ENCODE peak calls at places on chromosomes 11 and 22, in six cellular contexts. C is K562, M is HepG2, O is H1, Z is HCT116, X is GM12878. P is an unnamed sample. For H3K4me1, the result is how much of the 10 kb centered on the place peaks cover.

GRCh38 chr11:79209540-79210266 is 231.1 kb downstream of the TENM4 start:
- DNase-seq in C (no peak), Z (no peak), O (no peak), X (no peak), M (no peak), P (no peak)

GRCh38 chr22:47997052-47997568 is 1234.7 kb downstream of the TBC1D22A start:
- DNase-seq in M (no peak), O (no peak), Z (no peak), C (no peak), X (no peak), P (no peak)

GRCh38 chr11:86969258-86969657 is 14.1 kb upstream of the FZD4 start:
- DNase-seq in O (no peak), M (peak), C (no peak), Z (no peak), X (no peak), P (no peak)

GRCh38 chr11:13008625-13009475 is at the start of gene RASSF10:
- DNase-seq in X (no peak), M (no peak), Z (no peak), O (peak), C (no peak), P (peak)

GRCh38 chr11:62664405-62665074 is 470 bp downstream of the C11orf98 start:
- DNase-seq in O (no peak), M (peak), Z (no peak), X (no peak), C (peak), P (no peak)

GRCh38 chr22:47213571-47214230 is 451.3 kb downstream of the TBC1D22A start:
- DNase-seq in M (peak), C (peak), O (no peak), Z (peak), X (no peak), P (peak)

GRCh38 chr11:8059030-8059429 is 22.0 kb upstream of the TUB start:
- DNase-seq in X (no peak), Z (no peak), C (no peak), M (no peak), O (no peak), P (no peak)

GRCh38 chr11:39817248-39817647 is 1642.2 kb downstream of the LRRC4C start:
- DNase-seq in O (no peak), X (no peak), M (no peak), Z (no peak), C (no peak), P (no peak)

GRCh38 chr11:111772535-111772934 is 6.3 kb upstream of the PPP2R1B start:
- DNase-seq in M (no peak), C (no peak), Z (no peak), O (no peak), X (no peak), P (no peak)

GRCh38 chr22:24068717-24069116 is 57.6 kb downstream of the CABIN1 start:
- DNase-seq in C (no peak), O (no peak), Z (no peak), X (no peak), M (no peak), P (no peak)

GRCh38 chr11:109708184-109708583 is 286.2 kb downstream of the C11orf87 start:
- DNase-seq in O (no peak), X (no peak), Z (no peak), C (no peak), M (no peak), P (no peak)

GRCh38 chr22:47172771-47173534 is 410.5 kb downstream of the TBC1D22A start:
- DNase-seq in C (no peak), X (no peak), O (no peak), Z (no peak), M (no peak), P (no peak)

GRCh38 chr11:75339685-75340409 is 11.6 kb downstream of the ARRB1 start:
- DNase-seq in X (peak), M (no peak), Z (no peak), C (no peak), O (no peak), P (no peak)

GRCh38 chr11:32881286-32881685 is 11.3 kb upstream of the QSER1 start:
- DNase-seq in Z (no peak), O (no peak), M (no peak), C (no peak), X (no peak), P (no peak)

GRCh38 chr11:10354389-10354788 is 49.5 kb downstream of the ADM start:
- DNase-seq in X (no peak), M (no peak), C (no peak), Z (no peak), O (no peak), P (no peak)

GRCh38 chr22:37601540-37602442 is 6.8 kb upstream of the GGA1 start:
- DNase-seq in Z (peak), M (peak), X (peak), O (peak), C (peak), P (peak)

GRCh38 chr22:40627612-40628011 is 8.9 kb downstream of the MRTFA start:
- DNase-seq in X (no peak), M (no peak), C (no peak), Z (no peak), O (no peak), P (no peak)

GRCh38 chr11:23903044-23903704 is 593.7 kb upstream of the LUZP2 start:
- DNase-seq in M (peak), X (no peak), O (no peak), Z (no peak), C (no peak), P (no peak)

GRCh38 chr11:27720277-27720830 is 20.1 kb upstream of the BDNF start:
- DNase-seq in M (no peak), Z (no peak), C (peak), X (no peak), O (no peak), P (no peak)

GRCh38 chr22:20610243-20610686 is 102.9 kb downstream of the MED15 start:
- DNase-seq in C (no peak), O (no peak), M (no peak), X (no peak), Z (no peak), P (no peak)

GRCh38 chr11:1534682-1535081 is 37.4 kb downstream of the DUSP8 start:
- DNase-seq in M (no peak), Z (no peak), O (no peak), X (no peak), C (no peak), P (no peak)

GRCh38 chr11:69817265-69818236 is 1.7 kb downstream of the FGF3 start:
- DNase-seq in O (no peak), Z (no peak), X (no peak), M (no peak), C (no peak), P (no peak)

GRCh38 chr22:35863432-35863831 is 145.8 kb downstream of the APOL5 start:
- DNase-seq in M (no peak), O (no peak), Z (no peak), X (no peak), C (no peak), P (no peak)

GRCh38 chr11:27642954-27643353 is 57.3 kb downstream of the BDNF start:
- DNase-seq in M (no peak), C (no peak), O (no peak), Z (no peak), X (no peak), P (no peak)

GRCh38 chr11:14320020-14320419 is 39.0 kb downstream of the RRAS2 start:
- DNase-seq in X (peak), M (no peak), O (no peak), C (no peak), Z (no peak), P (no peak)

GRCh38 chr11:92728628-92729027 is 240.8 kb upstream of the MTNR1B start:
- DNase-seq in M (no peak), Z (no peak), C (no peak), O (no peak), X (no peak), P (no peak)

GRCh38 chr11:62445314-62445740 is 26.5 kb downstream of the SCGB1A1 start:
- DNase-seq in X (no peak), Z (no peak), C (no peak), O (no peak), M (no peak), P (no peak)

GRCh38 chr11:2531277-2531986 is 86.6 kb downstream of the KCNQ1 start:
- DNase-seq in X (no peak), Z (peak), O (peak), M (peak), C (peak), P (peak)

GRCh38 chr11:11798586-11799438 is 43.0 kb upstream of the USP47 start:
- DNase-seq in O (no peak), M (peak), C (peak), Z (peak), X (no peak), P (peak)

GRCh38 chr11:73210916-73211667 is 7.0 kb upstream of the P2RY2 start:
- DNase-seq in C (no peak), M (no peak), Z (no peak), X (no peak), O (no peak), P (no peak)

GRCh38 chr11:66846671-66847091 is 3.4 kb downstream of the RCE1 start:
- DNase-seq in M (no peak), O (no peak), X (no peak), Z (no peak), C (no peak), P (no peak)

GRCh38 chr11:120431633-120432032 is 79.9 kb upstream of the GRIK4 start:
- DNase-seq in O (no peak), M (peak), C (peak), Z (peak), X (no peak), P (no peak)

GRCh38 chr22:23800297-23801237 is 13.8 kb downstream of the SMARCB1 start:
- DNase-seq in O (no peak), X (peak), C (no peak), M (no peak), Z (no peak), P (no peak)

GRCh38 chr11:124749920-124750319 is 2.1 kb downstream of the VSIG2 start:
- DNase-seq in Z (no peak), M (no peak), O (no peak), C (no peak), X (no peak), P (no peak)

GRCh38 chr11:30585067-30585891 is 874 bp downstream of the MPPED2 start:
- DNase-seq in X (no peak), O (no peak), C (no peak), Z (no peak), M (no peak), P (peak)

GRCh38 chr22:19174106-19175025 is 4.2 kb downstream of the SLC25A1 start:
- DNase-seq in Z (no peak), M (peak), X (peak), C (peak), O (peak), P (no peak)

GRCh38 chr11:68041617-68042218 is 2.9 kb downstream of the TCIRG1 start:
- DNase-seq in X (no peak), M (no peak), C (no peak), O (no peak), Z (no peak), P (no peak)
- H3K4me1 ChIP-seq in X (under half), M (under half), C (half or more), O (under half), Z (under half), P (under half)

GRCh38 chr22:27990879-27991278 is 71.8 kb upstream of the PITPNB start:
- DNase-seq in M (peak), C (peak), Z (peak), X (no peak), O (peak), P (peak)
- TF ChIP-seq ZNF274 in M (no peak), C (no peak), Z (no peak), X (no peak), O (no peak), P (no peak)

DNA sequence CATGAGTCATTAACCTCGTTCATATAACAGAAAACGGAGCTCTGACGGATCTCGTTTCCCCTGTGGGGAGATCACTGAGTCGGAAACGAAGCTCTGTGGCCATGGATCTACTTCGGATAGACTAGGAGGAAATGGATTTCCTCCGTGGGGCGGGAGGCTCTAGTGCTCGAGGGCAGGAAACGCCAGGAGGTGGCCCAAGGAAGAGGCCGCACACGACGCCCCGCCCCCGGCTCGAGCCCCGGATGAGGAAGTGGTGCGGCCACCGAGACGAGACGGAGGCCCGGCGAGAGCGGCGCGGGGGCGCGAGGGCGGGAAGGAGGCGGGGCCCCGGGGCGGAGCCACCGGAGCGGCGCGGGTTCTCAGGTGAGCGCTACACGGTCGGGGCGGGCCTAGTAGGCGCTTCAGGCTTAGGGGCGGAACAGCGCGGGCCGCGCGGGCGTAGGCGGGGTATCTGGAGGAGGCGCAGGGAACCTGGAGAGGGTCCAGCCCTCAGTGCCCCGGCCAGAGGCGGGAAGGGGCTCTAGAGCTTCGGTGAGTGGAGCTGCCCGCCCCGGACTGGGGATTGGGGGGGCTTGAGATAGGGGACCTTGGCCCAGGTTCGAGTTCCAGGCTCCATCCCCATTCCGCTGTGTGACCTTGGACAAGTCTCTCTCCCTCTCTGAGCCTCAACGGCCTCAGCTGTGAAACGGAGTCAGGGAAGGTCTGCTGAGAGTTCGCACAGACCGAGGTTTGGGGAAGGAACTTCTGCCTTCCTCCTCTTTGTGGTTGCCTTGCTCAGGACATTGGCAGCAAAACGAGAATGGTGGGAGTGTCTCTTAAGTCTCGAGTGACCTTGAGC is at the start of gene DEPDC5:
- DNase-seq in O (peak), M (peak), X (peak), Z (peak), C (peak), P (peak)
- H3K4me1 ChIP-seq in O (under half), M (under half), X (under half), Z (under half), C (under half), P (under half)

DNA sequence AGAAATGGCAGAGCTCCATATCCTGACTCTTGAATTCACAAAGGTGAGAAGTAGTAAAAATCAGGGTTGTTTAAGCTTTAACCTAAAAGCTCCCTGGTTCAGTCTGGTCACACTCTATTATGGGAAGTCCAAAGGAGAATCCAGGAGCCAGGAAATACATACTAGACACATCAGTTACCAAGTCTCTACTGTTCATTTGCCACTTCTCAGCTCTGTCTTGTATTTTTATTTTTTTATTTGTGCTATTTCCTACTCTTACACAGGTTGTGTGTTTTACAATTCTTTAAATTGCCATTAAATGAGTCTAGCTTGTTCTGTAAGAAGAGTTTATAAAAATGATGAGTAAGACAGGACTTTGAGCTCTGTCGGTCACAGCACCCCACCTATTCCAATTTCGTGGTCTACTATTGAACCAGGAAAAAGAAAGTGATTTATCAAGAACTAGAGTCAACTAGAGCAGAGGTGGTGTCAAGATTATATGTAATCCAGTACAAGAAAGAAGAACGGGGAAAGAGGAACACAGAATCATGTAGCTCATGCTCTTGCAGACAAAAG is 9.7 kb downstream of the MS4A12 start:
- DNase-seq in Z (no peak), X (no peak), M (no peak), C (no peak), O (no peak), P (no peak)
- TF ChIP-seq ZNF274 in Z (no peak), X (no peak), M (no peak), C (no peak), O (no peak), P (no peak)

DNA sequence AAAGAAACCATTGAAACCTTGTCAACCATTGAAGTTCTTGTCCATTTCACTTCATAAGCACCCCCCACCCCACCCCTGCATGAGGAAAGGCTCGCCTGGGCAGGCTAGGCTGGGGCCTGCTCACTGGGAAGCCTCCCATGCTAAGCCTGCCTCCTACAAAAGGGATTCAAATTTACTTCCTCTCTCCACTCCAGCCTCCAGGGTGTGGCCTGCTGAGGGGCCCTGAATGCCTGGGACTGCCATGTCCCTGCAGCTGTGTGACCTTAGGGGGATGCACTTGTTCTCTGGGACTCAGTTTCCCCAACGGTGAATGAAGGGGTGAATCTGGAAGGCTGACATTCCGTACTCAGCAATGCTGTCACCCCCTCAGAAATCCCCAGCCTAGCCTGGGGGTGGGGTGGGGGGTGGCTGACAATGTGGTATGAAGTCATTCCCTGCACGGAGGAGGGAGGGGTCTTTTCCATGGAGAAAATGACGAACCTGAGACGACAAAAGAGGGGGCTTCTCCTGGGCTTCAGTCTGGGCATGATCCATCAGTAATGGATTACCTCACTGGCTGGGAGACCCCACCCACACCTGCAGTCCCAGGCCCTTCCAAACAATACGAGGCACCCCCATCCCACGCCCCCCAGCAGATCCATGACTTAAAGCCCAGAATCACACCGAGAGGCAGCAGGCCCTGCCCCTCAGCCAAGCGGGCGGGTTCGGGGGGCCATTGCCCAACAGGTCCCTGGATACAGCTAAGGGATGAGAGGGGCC is 1.1 kb downstream of the KIAA0930 start:
- DNase-seq in Z (no peak), X (no peak), O (no peak), C (no peak), M (no peak), P (no peak)
- H3K4me1 ChIP-seq in Z (under half), X (half or more), O (under half), C (under half), M (half or more), P (under half)

DNA sequence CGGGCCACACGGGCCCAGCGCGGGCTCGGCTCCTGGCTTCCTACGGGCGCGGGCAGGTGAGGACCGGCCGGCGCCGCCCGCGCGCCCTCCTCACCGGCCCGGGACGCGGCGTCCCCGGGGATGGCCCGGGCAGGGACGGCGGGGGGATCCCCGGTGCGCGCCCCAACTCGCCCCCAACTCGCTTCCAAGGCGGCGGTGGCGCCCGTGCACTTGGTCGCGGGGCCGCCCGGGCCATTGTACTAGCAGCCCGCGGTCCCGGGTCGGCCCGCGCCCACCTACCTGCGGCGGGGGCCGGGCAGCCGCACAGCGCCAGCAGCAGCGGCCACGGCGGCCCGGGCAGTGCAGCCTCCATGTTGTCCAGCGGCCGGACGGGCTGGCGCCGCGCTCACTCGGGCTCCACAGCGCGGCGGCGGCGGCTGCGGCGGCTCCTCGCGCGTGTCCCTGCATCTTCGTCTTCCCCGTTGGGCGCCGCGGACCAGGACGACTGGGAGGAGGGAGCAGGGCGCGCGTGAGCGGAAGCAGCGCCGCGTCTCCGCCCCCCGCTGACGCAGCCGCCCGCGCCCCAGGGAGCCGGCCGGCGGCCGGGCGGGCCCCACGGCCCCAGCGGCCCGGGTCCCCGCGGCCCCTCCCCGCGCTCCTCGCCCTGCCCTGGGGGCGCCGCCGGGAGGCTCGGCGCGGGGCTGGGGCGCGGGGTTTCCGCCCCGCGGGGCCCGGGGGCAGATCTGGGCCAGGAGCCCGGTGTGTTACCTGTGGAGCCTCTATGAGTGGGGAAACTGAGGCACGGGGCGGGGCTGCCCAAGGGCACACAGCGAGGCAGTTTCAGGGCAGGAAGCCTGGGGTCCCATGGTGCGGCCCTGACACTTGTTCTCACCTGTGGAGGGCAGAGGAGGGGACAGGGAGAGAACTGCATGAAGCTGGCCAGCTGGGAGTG is 159.3 kb upstream of the GRK3 start:
- DNase-seq in X (no peak), C (peak), Z (no peak), O (no peak), M (peak), P (no peak)
- TF ChIP-seq ZNF274 in X (no peak), C (no peak), Z (no peak), O (no peak), M (no peak), P (no peak)